ENCODE peak calls at places on chromosomes 3 and 15, in four cellular contexts. D, O, Z and J are unnamed samples.

GRCh38 chr3:58234516-58234931 is 3.1 kb upstream of the ABHD6 start:
- DNase-seq in O (no peak), D (no peak), Z (no peak), J (no peak)

GRCh38 chr3:124705552-124705951 is 24.7 kb upstream of the UMPS start:
- DNase-seq in D (no peak), O (no peak), Z (no peak), J (no peak)

GRCh38 chr3:66397745-66398144 is 103.1 kb downstream of the LRIG1 start:
- DNase-seq in D (no peak), O (peak), Z (no peak), J (peak)

GRCh38 chr15:100918690-100919480 is at the start of gene LRRK1:
- DNase-seq in D (peak), O (no peak), Z (no peak), J (no peak)

GRCh38 chr3:142997330-142997729 is 4.0 kb upstream of the U2SURP start:
- DNase-seq in O (no peak), D (no peak), Z (no peak), J (no peak)

GRCh38 chr15:74444106-74445062 is 10.6 kb upstream of the SEMA7A start:
- DNase-seq in D (peak), O (no peak), Z (peak), J (peak)

GRCh38 chr15:67997996-67998395 is 56.1 kb upstream of the PIAS1 start:
- DNase-seq in D (no peak), O (no peak), Z (peak), J (no peak)

GRCh38 chr15:80966431-80967197 is 23.0 kb downstream of the MESD start:
- DNase-seq in Z (no peak), D (no peak), O (no peak), J (no peak)

GRCh38 chr15:40930430-40931299 is 1.5 kb downstream of the DLL4 start:
- DNase-seq in Z (peak), D (peak), O (peak), J (no peak)

GRCh38 chr3:11455977-11456376 is 183.8 kb downstream of the ATG7 start:
- DNase-seq in Z (no peak), O (no peak), D (peak), J (no peak)

GRCh38 chr15:39868396-39868795 is 51.7 kb downstream of the GPR176 start:
- DNase-seq in D (no peak), Z (no peak), O (no peak), J (no peak)

GRCh38 chr15:40372966-40373365 is 9.6 kb upstream of the KNSTRN start:
- DNase-seq in O (no peak), D (peak), Z (no peak), J (no peak)

GRCh38 chr3:46705751-46706572 is 4.8 kb downstream of the TMIE start:
- DNase-seq in D (peak), Z (peak), O (no peak), J (peak)

GRCh38 chr3:38029400-38030125 is at the start of gene PLCD1:
- DNase-seq in D (peak), Z (peak), O (peak), J (peak)

GRCh38 chr3:143644370-143645089 is 203.7 kb downstream of the SLC9A9 start:
- DNase-seq in D (peak), Z (no peak), O (peak), J (no peak)

GRCh38 chr3:1195922-1196321 is 103.1 kb downstream of the CNTN6 start:
- DNase-seq in D (no peak), O (no peak), Z (peak), J (no peak)

DNA sequence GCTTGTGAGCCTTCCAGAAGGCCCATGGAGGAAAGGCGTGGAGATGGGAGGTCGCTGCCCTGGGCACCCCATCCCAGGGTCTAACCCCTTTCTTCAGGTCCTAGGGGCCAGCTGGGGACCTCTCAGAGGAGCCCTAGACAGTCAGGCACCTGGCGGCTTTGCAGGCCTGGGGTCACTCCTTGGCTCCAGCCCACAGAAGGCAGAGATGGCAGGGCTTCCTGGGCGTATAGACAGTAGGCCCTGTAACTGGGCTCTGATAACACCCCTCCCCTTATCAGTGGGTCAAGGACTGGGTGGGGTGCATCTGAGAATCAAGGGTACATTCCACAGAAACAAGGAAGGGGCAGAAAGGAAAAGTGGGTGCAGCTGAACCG is 16.7 kb downstream of the ZDHHC19 start:
- DNase-seq in Z (no peak), O (no peak), D (no peak), J (no peak)
- TF ChIP-seq POLR2A in Z (no peak), O (no peak), D (no peak), J (no peak)

GRCh38 chr3:168071971-168072645 is 23.6 kb downstream of the GOLIM4 start:
- DNase-seq in Z (no peak), O (no peak), D (no peak), J (no peak)
- TF ChIP-seq POLR2A in Z (no peak), O (no peak), D (no peak), J (no peak)

GRCh38 chr3:129312021-129312639 is 33.5 kb downstream of the HMCES start:
- DNase-seq in Z (no peak), O (no peak), D (no peak), J (no peak)
- TF ChIP-seq POLR2A in Z (no peak), O (no peak), D (no peak), J (no peak)

DNA sequence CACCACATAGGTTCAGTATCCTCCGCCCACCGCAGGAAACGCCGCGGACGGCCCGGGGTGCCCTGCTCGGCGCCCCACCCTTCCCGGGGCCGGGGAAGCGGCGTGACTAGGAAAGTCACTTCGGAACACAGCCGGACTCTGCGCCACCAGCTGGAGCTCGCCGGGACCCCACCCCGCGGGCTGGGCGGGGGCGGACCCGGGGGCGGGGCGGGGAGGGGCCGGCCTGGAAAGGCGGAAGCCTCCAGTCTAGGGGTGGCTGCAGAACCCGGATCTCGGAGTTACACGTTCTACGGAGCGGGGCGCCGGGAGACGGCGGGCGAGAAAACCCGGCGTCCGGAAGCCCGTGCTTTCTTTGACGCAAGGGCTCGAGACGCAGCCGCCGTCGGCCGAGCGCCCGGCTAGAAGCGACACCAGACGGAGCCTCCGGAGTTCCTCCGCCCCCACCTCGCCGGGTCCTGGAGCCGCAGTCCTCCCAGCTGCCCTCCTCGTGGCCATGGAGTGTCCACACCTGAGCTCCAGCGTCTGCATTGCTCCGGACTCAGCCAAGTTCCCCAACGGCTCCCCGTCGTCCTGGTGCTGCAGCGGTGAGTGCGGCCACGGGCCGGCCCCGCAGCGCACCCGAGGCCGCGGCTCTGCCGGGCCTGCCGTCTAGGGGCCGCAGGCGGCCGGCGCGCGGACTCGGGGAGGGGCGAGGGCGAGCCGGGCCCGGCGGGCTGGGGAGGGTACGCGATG is at the start of gene USP3:
- DNase-seq in D (peak), O (peak), Z (peak), J (peak)
- TF ChIP-seq POLR2A in D (peak), O (peak), Z (peak), J (peak)

GRCh38 chr3:108006077-108006675 is 84.7 kb downstream of the CD47 start:
- DNase-seq in Z (peak), D (peak), O (no peak), J (no peak)

GRCh38 chr3:108004647-108005046 is 86.2 kb downstream of the CD47 start:
- DNase-seq in O (no peak), Z (no peak), D (no peak), J (no peak)

GRCh38 chr3:108008931-108009635 is 81.7 kb downstream of the CD47 start:
- DNase-seq in D (peak), Z (no peak), O (no peak), J (no peak)

GRCh38 chr3:108008106-108008505 is 82.7 kb downstream of the CD47 start:
- DNase-seq in D (no peak), Z (no peak), O (no peak), J (no peak)

DNA sequence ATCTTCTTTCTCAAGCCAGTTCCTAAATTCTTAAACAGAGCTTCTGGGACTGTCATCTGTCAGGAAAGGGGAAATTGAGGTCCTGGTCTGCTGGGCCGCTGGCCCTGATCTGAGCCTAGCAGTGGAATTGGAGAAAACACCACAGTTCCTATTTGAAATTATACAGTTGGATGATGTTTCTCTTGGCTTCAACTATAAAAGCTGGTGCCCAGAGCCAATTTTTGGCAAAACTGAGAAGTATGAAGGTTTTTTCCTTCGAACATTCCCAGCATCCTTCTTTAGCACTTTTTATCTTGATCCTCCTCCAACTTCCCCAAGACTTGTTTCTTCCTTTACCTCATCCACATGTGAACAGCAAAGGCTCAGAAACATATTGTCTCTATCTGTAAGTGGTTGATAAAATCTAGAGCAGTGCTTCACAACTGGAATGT is 83.9 kb downstream of the CD47 start:
- DNase-seq in O (no peak), Z (no peak), D (peak), J (no peak)
- TF ChIP-seq POLR2A in O (no peak), Z (no peak), D (no peak), J (no peak)

GRCh38 chr3:150371741-150372254 is 36.3 kb upstream of the TSC22D2 start:
- DNase-seq in D (peak), Z (peak), O (peak), J (peak)
- TF ChIP-seq POLR2A in D (peak), Z (peak), O (no peak), J (no peak)

DNA sequence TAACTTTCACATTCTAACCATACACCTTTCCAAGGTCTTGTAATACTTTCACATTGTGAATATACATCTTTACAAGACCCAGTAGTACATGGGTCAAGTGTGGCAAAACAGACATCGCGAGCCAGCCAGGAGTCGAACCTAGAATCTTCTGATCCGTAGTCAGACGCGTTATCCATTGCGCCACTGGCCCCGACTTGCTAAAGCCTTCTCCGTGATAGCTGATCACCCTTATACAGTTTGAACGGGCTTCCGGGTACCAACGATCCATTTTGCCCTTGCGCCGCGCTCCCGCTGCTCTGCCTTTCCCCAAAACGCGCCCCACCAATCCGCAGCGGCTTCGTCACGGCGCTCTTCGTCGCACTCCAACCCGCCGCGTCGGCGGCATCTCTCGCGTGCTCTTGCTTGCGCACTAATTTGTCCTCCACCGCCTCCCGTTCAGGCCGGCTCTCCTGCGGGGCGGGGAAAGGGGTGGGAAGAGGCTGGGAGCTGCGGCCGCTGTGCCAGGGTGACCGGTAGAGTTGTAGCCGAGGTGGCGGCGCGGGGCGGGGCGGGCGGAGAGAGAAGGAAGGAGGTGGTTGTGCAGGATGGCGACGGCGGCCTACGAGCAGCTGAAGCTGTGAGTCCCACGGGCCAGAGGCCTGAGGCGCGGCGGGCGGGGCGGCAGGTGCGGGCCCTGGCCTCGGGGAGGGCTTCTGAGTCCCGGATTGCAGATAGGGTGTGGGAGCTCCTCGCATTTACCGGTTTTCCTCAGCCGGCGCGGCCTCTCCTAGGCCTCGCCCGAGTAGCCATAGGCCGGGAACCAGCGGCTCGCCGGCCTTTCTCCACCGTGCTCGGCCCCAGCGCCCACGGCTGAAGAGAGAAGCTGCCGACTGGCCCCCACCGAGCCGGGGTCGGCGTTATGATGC is at the start of gene SACM1L:
- DNase-seq in O (peak), D (peak), Z (peak), J (peak)
- TF ChIP-seq POLR2A in O (peak), D (peak), Z (peak), J (peak)